ENCODE peak calls at places on chromosomes 5 and 9, in ten cellular contexts. One of them, this sample, is unnamed.

GRCh38 chr5:72246239-72246580 is 73.8 kb downstream of the MRPS27 start:
- DNase-seq in MCF 10A: no peak
- DNase-seq in foreskin fibroblast: no peak
- DNase-seq in amniotic epithelial cell: no peak
- DNase-seq in activated CD4-positive, alpha-beta T cell treated with anti-CD3 and anti-CD28 coated beads, Interleukin-2, amount 50 U/mL, for 48 hours: no peak
- DNase-seq in AG10803: no peak
- DNase-seq in GM23248: no peak
- DNase-seq in CD4-positive, alpha-beta T cell: no peak
- DNase-seq in nephron progenitor cell: no peak
- DNase-seq in NCI-H69: no peak
- DNase-seq in this sample: no peak

GRCh38 chr5:139394654-139395566 is at the start of gene PROB1:
- DNase-seq in AG10803: no peak
- DNase-seq in amniotic epithelial cell: no peak
- DNase-seq in CD4-positive, alpha-beta T cell: no peak
- DNase-seq in MCF 10A: no peak
- DNase-seq in foreskin fibroblast: no peak
- DNase-seq in GM23248: peak
- DNase-seq in nephron progenitor cell: peak
- DNase-seq in activated CD4-positive, alpha-beta T cell treated with anti-CD3 and anti-CD28 coated beads, Interleukin-2, amount 50 U/mL, for 48 hours: no peak
- DNase-seq in NCI-H69: peak
- DNase-seq in this sample: no peak

GRCh38 chr5:78841767-78842166 is 143.3 kb downstream of the ARSB start:
- DNase-seq in MCF 10A: no peak
- DNase-seq in nephron progenitor cell: no peak
- DNase-seq in foreskin fibroblast: no peak
- DNase-seq in NCI-H69: no peak
- DNase-seq in CD4-positive, alpha-beta T cell: no peak
- DNase-seq in GM23248: no peak
- DNase-seq in activated CD4-positive, alpha-beta T cell treated with anti-CD3 and anti-CD28 coated beads, Interleukin-2, amount 50 U/mL, for 48 hours: no peak
- DNase-seq in amniotic epithelial cell: peak
- DNase-seq in AG10803: no peak
- DNase-seq in this sample: peak

GRCh38 chr5:38467353-38468040 is 88.9 kb downstream of the LIFR start:
- DNase-seq in GM23248: peak
- DNase-seq in amniotic epithelial cell: peak
- DNase-seq in nephron progenitor cell: no peak
- DNase-seq in AG10803: peak
- DNase-seq in CD4-positive, alpha-beta T cell: no peak
- DNase-seq in foreskin fibroblast: no peak
- DNase-seq in MCF 10A: peak
- DNase-seq in activated CD4-positive, alpha-beta T cell treated with anti-CD3 and anti-CD28 coated beads, Interleukin-2, amount 50 U/mL, for 48 hours: no peak
- DNase-seq in NCI-H69: no peak
- DNase-seq in this sample: peak

GRCh38 chr9:35984021-35984420 is 26.1 kb upstream of the OR2S2 start:
- DNase-seq in foreskin fibroblast: no peak
- DNase-seq in amniotic epithelial cell: no peak
- DNase-seq in CD4-positive, alpha-beta T cell: no peak
- DNase-seq in MCF 10A: no peak
- DNase-seq in GM23248: no peak
- DNase-seq in NCI-H69: no peak
- DNase-seq in AG10803: no peak
- DNase-seq in activated CD4-positive, alpha-beta T cell treated with anti-CD3 and anti-CD28 coated beads, Interleukin-2, amount 50 U/mL, for 48 hours: no peak
- DNase-seq in nephron progenitor cell: no peak
- DNase-seq in this sample: no peak

GRCh38 chr5:68803881-68804319 is 289.9 kb upstream of the SLC30A5 start:
- DNase-seq in NCI-H69: no peak
- DNase-seq in GM23248: no peak
- DNase-seq in foreskin fibroblast: no peak
- DNase-seq in MCF 10A: no peak
- DNase-seq in activated CD4-positive, alpha-beta T cell treated with anti-CD3 and anti-CD28 coated beads, Interleukin-2, amount 50 U/mL, for 48 hours: no peak
- DNase-seq in amniotic epithelial cell: no peak
- DNase-seq in AG10803: no peak
- DNase-seq in CD4-positive, alpha-beta T cell: no peak
- DNase-seq in nephron progenitor cell: no peak
- DNase-seq in this sample: no peak

GRCh38 chr5:159478950-159479349 is 148.7 kb upstream of the IL12B start:
- DNase-seq in activated CD4-positive, alpha-beta T cell treated with anti-CD3 and anti-CD28 coated beads, Interleukin-2, amount 50 U/mL, for 48 hours: no peak
- DNase-seq in MCF 10A: no peak
- DNase-seq in NCI-H69: no peak
- DNase-seq in CD4-positive, alpha-beta T cell: no peak
- DNase-seq in amniotic epithelial cell: no peak
- DNase-seq in foreskin fibroblast: no peak
- DNase-seq in GM23248: no peak
- DNase-seq in nephron progenitor cell: no peak
- DNase-seq in AG10803: no peak
- DNase-seq in this sample: no peak

GRCh38 chr9:72524820-72525539 is 3.6 kb downstream of the TMC1 start:
- DNase-seq in nephron progenitor cell: no peak
- DNase-seq in foreskin fibroblast: peak
- DNase-seq in activated CD4-positive, alpha-beta T cell treated with anti-CD3 and anti-CD28 coated beads, Interleukin-2, amount 50 U/mL, for 48 hours: peak
- DNase-seq in NCI-H69: peak
- DNase-seq in amniotic epithelial cell: peak
- DNase-seq in CD4-positive, alpha-beta T cell: no peak
- DNase-seq in AG10803: peak
- DNase-seq in GM23248: peak
- DNase-seq in MCF 10A: peak
- DNase-seq in this sample: peak

GRCh38 chr9:131727184-131727785 is 12.6 kb downstream of the RAPGEF1 start:
- DNase-seq in NCI-H69: no peak
- DNase-seq in AG10803: peak
- DNase-seq in CD4-positive, alpha-beta T cell: no peak
- DNase-seq in MCF 10A: peak
- DNase-seq in GM23248: peak
- DNase-seq in foreskin fibroblast: no peak
- DNase-seq in amniotic epithelial cell: peak
- DNase-seq in activated CD4-positive, alpha-beta T cell treated with anti-CD3 and anti-CD28 coated beads, Interleukin-2, amount 50 U/mL, for 48 hours: peak
- DNase-seq in nephron progenitor cell: no peak
- DNase-seq in this sample: no peak

GRCh38 chr9:98391884-98392283 is 136.4 kb upstream of the TBC1D2 start:
- DNase-seq in foreskin fibroblast: no peak
- DNase-seq in NCI-H69: no peak
- DNase-seq in MCF 10A: no peak
- DNase-seq in AG10803: no peak
- DNase-seq in CD4-positive, alpha-beta T cell: no peak
- DNase-seq in amniotic epithelial cell: no peak
- DNase-seq in GM23248: no peak
- DNase-seq in nephron progenitor cell: no peak
- DNase-seq in activated CD4-positive, alpha-beta T cell treated with anti-CD3 and anti-CD28 coated beads, Interleukin-2, amount 50 U/mL, for 48 hours: peak
- DNase-seq in this sample: no peak

GRCh38 chr5:170216262-170216864 is 16.4 kb upstream of the C5orf58 start:
- DNase-seq in AG10803: peak
- DNase-seq in amniotic epithelial cell: peak
- DNase-seq in CD4-positive, alpha-beta T cell: no peak
- DNase-seq in NCI-H69: peak
- DNase-seq in GM23248: peak
- DNase-seq in activated CD4-positive, alpha-beta T cell treated with anti-CD3 and anti-CD28 coated beads, Interleukin-2, amount 50 U/mL, for 48 hours: no peak
- DNase-seq in nephron progenitor cell: peak
- DNase-seq in foreskin fibroblast: peak
- DNase-seq in MCF 10A: peak
- DNase-seq in this sample: peak

GRCh38 chr5:37533851-37534250 is 154.7 kb downstream of the WDR70 start:
- DNase-seq in NCI-H69: no peak
- DNase-seq in AG10803: peak
- DNase-seq in GM23248: peak
- DNase-seq in nephron progenitor cell: no peak
- DNase-seq in MCF 10A: peak
- DNase-seq in CD4-positive, alpha-beta T cell: no peak
- DNase-seq in amniotic epithelial cell: peak
- DNase-seq in foreskin fibroblast: no peak
- DNase-seq in activated CD4-positive, alpha-beta T cell treated with anti-CD3 and anti-CD28 coated beads, Interleukin-2, amount 50 U/mL, for 48 hours: no peak
- DNase-seq in this sample: peak

GRCh38 chr5:178078197-178078995 is 34.9 kb upstream of the N4BP3 start:
- DNase-seq in NCI-H69: no peak
- DNase-seq in GM23248: peak
- DNase-seq in activated CD4-positive, alpha-beta T cell treated with anti-CD3 and anti-CD28 coated beads, Interleukin-2, amount 50 U/mL, for 48 hours: no peak
- DNase-seq in amniotic epithelial cell: peak
- DNase-seq in MCF 10A: peak
- DNase-seq in AG10803: peak
- DNase-seq in nephron progenitor cell: no peak
- DNase-seq in CD4-positive, alpha-beta T cell: no peak
- DNase-seq in foreskin fibroblast: peak
- DNase-seq in this sample: peak

GRCh38 chr5:111143910-111144309 is 51.8 kb downstream of the WDR36 start:
- DNase-seq in foreskin fibroblast: peak
- DNase-seq in activated CD4-positive, alpha-beta T cell treated with anti-CD3 and anti-CD28 coated beads, Interleukin-2, amount 50 U/mL, for 48 hours: no peak
- DNase-seq in GM23248: peak
- DNase-seq in NCI-H69: peak
- DNase-seq in nephron progenitor cell: no peak
- DNase-seq in MCF 10A: peak
- DNase-seq in CD4-positive, alpha-beta T cell: no peak
- DNase-seq in AG10803: peak
- DNase-seq in amniotic epithelial cell: peak
- DNase-seq in this sample: peak

GRCh38 chr5:9233712-9234111 is 312.2 kb downstream of the SEMA5A start:
- DNase-seq in foreskin fibroblast: no peak
- DNase-seq in nephron progenitor cell: no peak
- DNase-seq in GM23248: no peak
- DNase-seq in CD4-positive, alpha-beta T cell: no peak
- DNase-seq in activated CD4-positive, alpha-beta T cell treated with anti-CD3 and anti-CD28 coated beads, Interleukin-2, amount 50 U/mL, for 48 hours: no peak
- DNase-seq in MCF 10A: no peak
- DNase-seq in NCI-H69: no peak
- DNase-seq in AG10803: peak
- DNase-seq in amniotic epithelial cell: peak
- DNase-seq in this sample: peak

GRCh38 chr5:139708877-139709586 is 60.9 kb downstream of the CXXC5 start:
- DNase-seq in GM23248: peak
- DNase-seq in CD4-positive, alpha-beta T cell: no peak
- DNase-seq in AG10803: peak
- DNase-seq in activated CD4-positive, alpha-beta T cell treated with anti-CD3 and anti-CD28 coated beads, Interleukin-2, amount 50 U/mL, for 48 hours: no peak
- DNase-seq in amniotic epithelial cell: peak
- DNase-seq in NCI-H69: peak
- DNase-seq in foreskin fibroblast: peak
- DNase-seq in nephron progenitor cell: peak
- DNase-seq in MCF 10A: no peak
- DNase-seq in this sample: peak

GRCh38 chr9:137213160-137214060 is 7.9 kb downstream of the NDOR1 start:
- DNase-seq in amniotic epithelial cell: no peak
- DNase-seq in CD4-positive, alpha-beta T cell: no peak
- DNase-seq in foreskin fibroblast: no peak
- DNase-seq in nephron progenitor cell: no peak
- DNase-seq in MCF 10A: no peak
- DNase-seq in NCI-H69: no peak
- DNase-seq in activated CD4-positive, alpha-beta T cell treated with anti-CD3 and anti-CD28 coated beads, Interleukin-2, amount 50 U/mL, for 48 hours: no peak
- DNase-seq in GM23248: peak
- DNase-seq in AG10803: no peak
- DNase-seq in this sample: no peak

GRCh38 chr5:139869042-139869790 is 73.6 kb downstream of the PSD2 start:
- DNase-seq in NCI-H69: no peak
- DNase-seq in AG10803: no peak
- DNase-seq in GM23248: no peak
- DNase-seq in foreskin fibroblast: no peak
- DNase-seq in nephron progenitor cell: no peak
- DNase-seq in MCF 10A: no peak
- DNase-seq in activated CD4-positive, alpha-beta T cell treated with anti-CD3 and anti-CD28 coated beads, Interleukin-2, amount 50 U/mL, for 48 hours: no peak
- DNase-seq in amniotic epithelial cell: no peak
- DNase-seq in CD4-positive, alpha-beta T cell: no peak
- DNase-seq in this sample: no peak

GRCh38 chr5:177260961-177261360 is 42.6 kb downstream of the RAB24 start:
- DNase-seq in NCI-H69: no peak
- DNase-seq in MCF 10A: no peak
- DNase-seq in amniotic epithelial cell: no peak
- DNase-seq in nephron progenitor cell: no peak
- DNase-seq in GM23248: no peak
- DNase-seq in foreskin fibroblast: no peak
- DNase-seq in AG10803: no peak
- DNase-seq in activated CD4-positive, alpha-beta T cell treated with anti-CD3 and anti-CD28 coated beads, Interleukin-2, amount 50 U/mL, for 48 hours: no peak
- DNase-seq in CD4-positive, alpha-beta T cell: no peak
- DNase-seq in this sample: no peak

GRCh38 chr5:134236208-134236761 is 10.4 kb upstream of the PPP2CA start:
- DNase-seq in amniotic epithelial cell: peak
- DNase-seq in foreskin fibroblast: no peak
- DNase-seq in NCI-H69: no peak
- DNase-seq in AG10803: no peak
- DNase-seq in MCF 10A: no peak
- DNase-seq in activated CD4-positive, alpha-beta T cell treated with anti-CD3 and anti-CD28 coated beads, Interleukin-2, amount 50 U/mL, for 48 hours: no peak
- DNase-seq in CD4-positive, alpha-beta T cell: no peak
- DNase-seq in nephron progenitor cell: no peak
- DNase-seq in GM23248: peak
- DNase-seq in this sample: no peak

GRCh38 chr5:28516657-28517175 is 1478.3 kb upstream of the CDH9 start:
- DNase-seq in CD4-positive, alpha-beta T cell: no peak
- DNase-seq in MCF 10A: no peak
- DNase-seq in NCI-H69: no peak
- DNase-seq in AG10803: no peak
- DNase-seq in nephron progenitor cell: no peak
- DNase-seq in amniotic epithelial cell: no peak
- DNase-seq in activated CD4-positive, alpha-beta T cell treated with anti-CD3 and anti-CD28 coated beads, Interleukin-2, amount 50 U/mL, for 48 hours: no peak
- DNase-seq in foreskin fibroblast: no peak
- DNase-seq in GM23248: no peak
- DNase-seq in this sample: no peak

GRCh38 chr5:110623875-110624274 is 102.6 kb downstream of the TMEM232 start:
- DNase-seq in foreskin fibroblast: no peak
- DNase-seq in GM23248: peak
- DNase-seq in CD4-positive, alpha-beta T cell: no peak
- DNase-seq in nephron progenitor cell: no peak
- DNase-seq in activated CD4-positive, alpha-beta T cell treated with anti-CD3 and anti-CD28 coated beads, Interleukin-2, amount 50 U/mL, for 48 hours: no peak
- DNase-seq in AG10803: peak
- DNase-seq in amniotic epithelial cell: no peak
- DNase-seq in NCI-H69: no peak
- DNase-seq in MCF 10A: no peak
- DNase-seq in this sample: peak

GRCh38 chr9:99059074-99059894 is 45.6 kb upstream of the TGFBR1 start:
- DNase-seq in NCI-H69: no peak
- DNase-seq in activated CD4-positive, alpha-beta T cell treated with anti-CD3 and anti-CD28 coated beads, Interleukin-2, amount 50 U/mL, for 48 hours: peak
- DNase-seq in nephron progenitor cell: no peak
- DNase-seq in MCF 10A: no peak
- DNase-seq in GM23248: peak
- DNase-seq in CD4-positive, alpha-beta T cell: no peak
- DNase-seq in foreskin fibroblast: no peak
- DNase-seq in amniotic epithelial cell: no peak
- DNase-seq in AG10803: peak
- DNase-seq in this sample: no peak

GRCh38 chr5:60856059-60856458 is 12.0 kb upstream of the ELOVL7 start:
- DNase-seq in amniotic epithelial cell: peak
- DNase-seq in MCF 10A: peak
- DNase-seq in nephron progenitor cell: no peak
- DNase-seq in CD4-positive, alpha-beta T cell: no peak
- DNase-seq in GM23248: peak
- DNase-seq in activated CD4-positive, alpha-beta T cell treated with anti-CD3 and anti-CD28 coated beads, Interleukin-2, amount 50 U/mL, for 48 hours: no peak
- DNase-seq in foreskin fibroblast: peak
- DNase-seq in AG10803: peak
- DNase-seq in NCI-H69: no peak
- DNase-seq in this sample: no peak

GRCh38 chr5:16542275-16542674 is 74.5 kb downstream of the RETREG1 start:
- DNase-seq in foreskin fibroblast: no peak
- DNase-seq in GM23248: no peak
- DNase-seq in amniotic epithelial cell: no peak
- DNase-seq in nephron progenitor cell: no peak
- DNase-seq in AG10803: no peak
- DNase-seq in activated CD4-positive, alpha-beta T cell treated with anti-CD3 and anti-CD28 coated beads, Interleukin-2, amount 50 U/mL, for 48 hours: no peak
- DNase-seq in CD4-positive, alpha-beta T cell: no peak
- DNase-seq in MCF 10A: no peak
- DNase-seq in NCI-H69: peak
- DNase-seq in this sample: no peak

GRCh38 chr5:150616024-150616470 is 24.4 kb upstream of the SYNPO start:
- DNase-seq in nephron progenitor cell: no peak
- DNase-seq in AG10803: no peak
- DNase-seq in activated CD4-positive, alpha-beta T cell treated with anti-CD3 and anti-CD28 coated beads, Interleukin-2, amount 50 U/mL, for 48 hours: no peak
- DNase-seq in amniotic epithelial cell: peak
- DNase-seq in MCF 10A: peak
- DNase-seq in foreskin fibroblast: no peak
- DNase-seq in NCI-H69: peak
- DNase-seq in CD4-positive, alpha-beta T cell: no peak
- DNase-seq in GM23248: no peak
- DNase-seq in this sample: peak

GRCh38 chr5:132510076-132510475 is 19.5 kb upstream of the IRF1 start:
- DNase-seq in foreskin fibroblast: peak
- DNase-seq in GM23248: peak
- DNase-seq in AG10803: peak
- DNase-seq in NCI-H69: no peak
- DNase-seq in CD4-positive, alpha-beta T cell: no peak
- DNase-seq in nephron progenitor cell: no peak
- DNase-seq in amniotic epithelial cell: peak
- DNase-seq in activated CD4-positive, alpha-beta T cell treated with anti-CD3 and anti-CD28 coated beads, Interleukin-2, amount 50 U/mL, for 48 hours: no peak
- DNase-seq in MCF 10A: peak
- DNase-seq in this sample: peak